ENCODE peak calls at places on chromosomes 11 and 22, in eight cellular contexts. M, G, Q, A, N, I, S and B are unnamed samples.

GRCh38 chr22:33389927-33390326 is 331.7 kb upstream of the SYN3 start:
- DNase-seq in M (no peak), G (no peak), Q (no peak), A (no peak), N (no peak), I (no peak), S (no peak), B (no peak)

GRCh38 chr11:32870676-32871075 is 21.9 kb upstream of the QSER1 start:
- DNase-seq in M (peak; percentile 38), G (peak; percentile 48), Q (no peak), A (no peak), N (peak; percentile 16), I (no peak), S (no peak), B (peak; percentile 8)

GRCh38 chr11:97683733-97684132 is 1293.9 kb downstream of the JRKL start:
- DNase-seq in M (peak; percentile 32), G (no peak), Q (no peak), A (no peak), N (no peak), I (no peak), S (no peak), B (no peak)

GRCh38 chr11:126817096-126817495 is 183.5 kb downstream of the KIRREL3 start:
- DNase-seq in M (no peak), G (no peak), Q (no peak), A (no peak), N (no peak), I (no peak), S (no peak), B (no peak)

GRCh38 chr11:72771507-72771906 is 19.3 kb upstream of the ARAP1 start:
- DNase-seq in M (no peak), G (no peak), Q (no peak), A (no peak), N (no peak), I (no peak), S (no peak), B (no peak)

GRCh38 chr11:12599408-12600143 is 74.6 kb upstream of the TEAD1 start:
- DNase-seq in M (peak; percentile 42), G (peak; percentile 47), Q (peak; percentile 22), A (no peak), N (peak; percentile 55), I (peak; percentile 34), S (peak; percentile 77), B (peak; percentile 30)

GRCh38 chr11:134510171-134510570 is 98.1 kb upstream of the B3GAT1 start:
- DNase-seq in M (no peak), G (no peak), Q (no peak), A (no peak), N (no peak), I (no peak), S (no peak), B (no peak)

GRCh38 chr22:38924197-38924952 is 33.0 kb upstream of the APOBEC3A start:
- DNase-seq in M (peak; percentile 93), G (no peak), Q (peak; percentile 78), A (no peak), N (peak; percentile 17), I (peak; percentile 81), S (peak; percentile 78), B (peak; percentile 95)

GRCh38 chr22:36445158-36445668 is 36.2 kb downstream of the TXN2 start:
- DNase-seq in M (no peak), G (no peak), Q (peak; percentile 61), A (no peak), N (no peak), I (peak; percentile 76), S (peak; percentile 69), B (no peak)

GRCh38 chr11:2220173-2220771 is 48.7 kb upstream of the TH start:
- DNase-seq in M (no peak), G (no peak), Q (no peak), A (no peak), N (no peak), I (no peak), S (no peak), B (no peak)

GRCh38 chr11:85682330-85683305 is 3.4 kb downstream of the CCDC89 start:
- DNase-seq in M (no peak), G (no peak), Q (peak; percentile 72), A (no peak), N (no peak), I (peak; percentile 83), S (peak; percentile 86), B (peak; percentile 77)

GRCh38 chr22:26079009-26079408 is 90.3 kb upstream of the SEZ6L start:
- DNase-seq in M (no peak), G (no peak), Q (no peak), A (no peak), N (peak; percentile 71), I (no peak), S (no peak), B (no peak)

GRCh38 chr11:69298778-69299461 is 5.0 kb downstream of the MYEOV start:
- DNase-seq in M (peak; percentile 62), G (no peak), Q (no peak), A (no peak), N (no peak), I (no peak), S (no peak), B (no peak)

GRCh38 chr22:27780161-27780575 is 21.4 kb downstream of the MN1 start:
- DNase-seq in M (no peak), G (no peak), Q (no peak), A (no peak), N (peak; percentile 42), I (no peak), S (no peak), B (no peak)

GRCh38 chr11:44004452-44004833 is 43.3 kb upstream of the ACCSL start:
- DNase-seq in M (no peak), G (no peak), Q (no peak), A (no peak), N (no peak), I (peak; percentile 13), S (no peak), B (no peak)

GRCh38 chr11:77213589-77214428 is 85.8 kb downstream of the MYO7A start:
- DNase-seq in M (no peak), G (no peak), Q (no peak), A (no peak), N (no peak), I (no peak), S (no peak), B (no peak)

GRCh38 chr11:45678962-45679361 is 13.5 kb upstream of the CHST1 start:
- DNase-seq in M (no peak), G (no peak), Q (no peak), A (no peak), N (no peak), I (no peak), S (no peak), B (no peak)

GRCh38 chr11:47656284-47656915 is 14.0 kb upstream of the MTCH2 start:
- DNase-seq in M (no peak), G (no peak), Q (no peak), A (no peak), N (no peak), I (no peak), S (no peak), B (no peak)

DNA sequence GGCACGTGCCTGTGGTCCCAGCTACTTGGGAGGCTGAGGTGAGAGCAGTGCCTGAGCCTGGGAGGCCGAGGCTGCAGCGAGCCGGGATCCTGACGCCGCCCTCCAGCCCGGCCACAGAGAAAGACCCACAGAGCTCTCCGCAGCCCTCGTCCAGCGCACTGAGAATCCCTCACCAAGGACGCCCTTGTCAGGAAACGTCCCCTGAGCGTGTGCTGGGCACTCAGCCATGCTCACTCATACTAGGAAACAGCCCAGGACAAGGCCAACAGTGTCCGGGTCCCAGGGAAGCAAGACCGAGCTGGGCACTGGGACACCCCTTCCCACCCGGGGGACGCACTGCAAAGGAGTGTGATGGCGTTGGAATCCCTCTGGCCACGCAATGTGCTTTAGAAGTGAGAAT is 14.5 kb downstream of the DEAF1 start:
- DNase-seq in M (no peak), G (no peak), Q (peak; percentile 56), A (no peak), N (no peak), I (no peak), S (no peak), B (no peak)
- H3K36me3 ChIP-seq in M (peaks cover 22% of the 10 kb centered on the region), G (peaks cover 75% of the 10 kb centered on the region), Q (peaks cover 69% of the 10 kb centered on the region), A (peaks cover 15% of the 10 kb centered on the region), N (peaks cover 25% of the 10 kb centered on the region), I (no peaks in the 10 kb centered on the region), S (peaks cover 75% of the 10 kb centered on the region), B (peaks cover 15% of the 10 kb centered on the region)

DNA sequence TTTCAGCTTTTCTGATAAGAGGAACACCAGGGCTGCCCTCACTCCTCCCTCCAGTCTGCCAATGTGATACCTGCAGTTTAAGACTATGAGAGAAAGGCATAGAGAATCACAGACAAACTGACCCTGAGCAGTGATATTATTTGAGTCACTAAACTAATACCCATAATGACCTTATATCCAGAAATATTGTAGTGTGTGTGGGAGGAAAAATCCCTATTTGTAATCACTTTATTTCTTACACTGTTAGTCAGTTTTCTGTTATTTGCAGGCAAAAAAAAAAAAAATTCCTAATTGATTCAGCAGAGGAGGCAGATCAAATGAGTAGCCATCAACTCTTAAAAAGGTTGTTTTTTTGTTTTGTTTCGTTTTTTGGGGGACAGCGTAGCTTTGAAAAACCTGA is 82.5 kb downstream of the MAML2 start:
- DNase-seq in M (peak; percentile 35), G (no peak), Q (no peak), A (no peak), N (no peak), I (no peak), S (no peak), B (no peak)
- H3K4me3 ChIP-seq in M (no peak overlapping the region), G (no peak overlapping the region), Q (no peak overlapping the region), A (no peak overlapping the region), N (no peak overlapping the region), I (no peak overlapping the region), S (no peak overlapping the region), B (no peak overlapping the region)

GRCh38 chr11:119207300-119207570 is 1.1 kb downstream of the CBL start:
- DNase-seq in M (no peak), G (peak; percentile 25), Q (no peak), A (no peak), N (no peak), I (no peak), S (no peak), B (no peak)
- TF ChIP-seq CTCF in M (no peak), G (no peak), Q (no peak), A (no peak), N (no peak), I (no peak), S (no peak), B (no peak)

GRCh38 chr22:44068422-44069191 is 44.5 kb downstream of the PARVB start:
- DNase-seq in M (no peak), G (no peak), Q (peak; percentile 30), A (no peak), N (no peak), I (no peak), S (no peak), B (no peak)
- H3K36me3 ChIP-seq in M (no peaks in the 10 kb centered on the region), G (no peaks in the 10 kb centered on the region), Q (no peaks in the 10 kb centered on the region), A (no peaks in the 10 kb centered on the region), N (no peaks in the 10 kb centered on the region), I (no peaks in the 10 kb centered on the region), S (no peaks in the 10 kb centered on the region), B (no peaks in the 10 kb centered on the region)